ENCODE peak calls at places on chromosomes 12 and 14, in four cellular contexts. I, N, D and F are unnamed samples.

GRCh38 chr14:103126873-103127304 is 3.6 kb downstream of the TNFAIP2 start:
- DNase-seq in I (peak), N (no peak), D (no peak), F (peak)

GRCh38 chr12:126084480-126084879 is 1019.2 kb downstream of the AACS start:
- DNase-seq in N (no peak), I (no peak), D (no peak), F (no peak)

GRCh38 chr14:80215081-80215480 is 3.8 kb upstream of the DIO2 start:
- DNase-seq in D (no peak), N (no peak), I (no peak), F (no peak)

GRCh38 chr12:69329669-69330428 is 18.3 kb upstream of the LYZ start:
- DNase-seq in N (no peak), I (no peak), D (no peak), F (no peak)

GRCh38 chr12:84638811-84639368 is 273.7 kb downstream of the SLC6A15 start:
- DNase-seq in I (no peak), D (no peak), N (no peak), F (no peak)

GRCh38 chr14:85528882-85529585 is 910 bp upstream of the FLRT2 start:
- DNase-seq in I (no peak), D (no peak), N (no peak), F (no peak)

GRCh38 chr12:82695531-82695930 is 8.8 kb downstream of the TMTC2 start:
- DNase-seq in I (no peak), N (no peak), D (no peak), F (no peak)

GRCh38 chr12:25124493-25124892 is 70.5 kb downstream of the DNAI7 start:
- DNase-seq in D (no peak), N (no peak), I (no peak), F (no peak)

GRCh38 chr12:30696486-30696885 is 817 bp upstream of the IPO8 start:
- DNase-seq in I (no peak), D (no peak), N (no peak), F (no peak)

GRCh38 chr14:68027276-68027675 is 207.7 kb downstream of the RAD51B start:
- DNase-seq in I (no peak), D (no peak), N (no peak), F (no peak)

GRCh38 chr12:31423405-31423804 is 97.5 kb upstream of the SINHCAF start:
- DNase-seq in I (no peak), D (no peak), N (no peak), F (no peak)

GRCh38 chr14:105865266-105865903 is 339.0 kb downstream of the TMEM121 start:
- DNase-seq in N (no peak), D (no peak), I (peak), F (no peak)

GRCh38 chr12:105822131-105823103 is 316.3 kb downstream of the NUAK1 start:
- DNase-seq in I (no peak), D (no peak), N (no peak), F (no peak)

GRCh38 chr12:101018540-101018939 is 191.5 kb downstream of the SLC5A8 start:
- DNase-seq in D (no peak), I (no peak), N (no peak), F (no peak)

GRCh38 chr12:104197264-104197663 is 18.3 kb upstream of the TXNRD1 start:
- DNase-seq in I (no peak), D (no peak), N (no peak), F (no peak)

GRCh38 chr12:90090929-90091651 is 382.5 kb upstream of the ATP2B1 start:
- DNase-seq in I (no peak), D (peak), N (no peak), F (no peak)

GRCh38 chr12:51904951-51905471 is 2.3 kb upstream of the ACVRL1 start:
- DNase-seq in N (no peak), I (peak), D (no peak), F (peak)

GRCh38 chr14:21614245-21614644 is 20.5 kb downstream of the OR10G2 start:
- DNase-seq in I (no peak), D (no peak), N (no peak), F (no peak)

GRCh38 chr12:107490000-107490399 is 195.6 kb upstream of the PWP1 start:
- DNase-seq in D (no peak), I (no peak), N (no peak), F (no peak)

GRCh38 chr12:124333724-124334123 is 38.8 kb downstream of the RFLNA start:
- DNase-seq in I (no peak), D (no peak), N (no peak), F (no peak)

GRCh38 chr12:109653896-109654295 is 59.7 kb upstream of the FAM222A start:
- DNase-seq in I (no peak), D (no peak), N (no peak), F (no peak)

GRCh38 chr12:27528788-27529187 is 4.8 kb downstream of the PPFIBP1 start:
- DNase-seq in I (no peak), N (no peak), D (no peak), F (no peak)

GRCh38 chr14:50527970-50528369 is 4.4 kb downstream of the MAP4K5 start:
- DNase-seq in D (no peak), I (no peak), N (no peak), F (no peak)

GRCh38 chr14:104385189-104386135 is 194.1 kb upstream of the C14orf180 start:
- DNase-seq in D (no peak), I (peak), N (no peak), F (peak)

GRCh38 chr14:105532111-105532623 is 5.8 kb downstream of the TMEM121 start:
- DNase-seq in I (no peak), N (no peak), D (no peak), F (no peak)

GRCh38 chr14:76313303-76313702 is 62.6 kb upstream of the ESRRB start:
- DNase-seq in D (no peak), N (no peak), I (no peak), F (no peak)

GRCh38 chr14:58697266-58697926 is 59.6 kb downstream of the DACT1 start:
- DNase-seq in N (no peak), I (no peak), D (no peak), F (no peak)

GRCh38 chr12:62813031-62813829 is 121.7 kb downstream of the PPM1H start:
- DNase-seq in D (peak), N (no peak), I (peak), F (peak)

GRCh38 chr14:72780771-72781170 is 113.1 kb downstream of the DPF3 start:
- DNase-seq in I (no peak), N (no peak), D (no peak), F (no peak)

GRCh38 chr14:88868558-88869159 is 44.2 kb downstream of the TTC8 start:
- DNase-seq in N (no peak), I (no peak), D (peak), F (no peak)

GRCh38 chr14:106070242-106070641 is 543.9 kb downstream of the TMEM121 start:
- DNase-seq in D (no peak), I (no peak), N (no peak), F (no peak)

GRCh38 chr12:65960820-65961691 is 136.8 kb downstream of the HMGA2 start:
- DNase-seq in D (no peak), I (no peak), N (no peak), F (no peak)
- H3K4me3 ChIP-seq in D (no peak), I (no peak), N (no peak), F (no peak)

DNA sequence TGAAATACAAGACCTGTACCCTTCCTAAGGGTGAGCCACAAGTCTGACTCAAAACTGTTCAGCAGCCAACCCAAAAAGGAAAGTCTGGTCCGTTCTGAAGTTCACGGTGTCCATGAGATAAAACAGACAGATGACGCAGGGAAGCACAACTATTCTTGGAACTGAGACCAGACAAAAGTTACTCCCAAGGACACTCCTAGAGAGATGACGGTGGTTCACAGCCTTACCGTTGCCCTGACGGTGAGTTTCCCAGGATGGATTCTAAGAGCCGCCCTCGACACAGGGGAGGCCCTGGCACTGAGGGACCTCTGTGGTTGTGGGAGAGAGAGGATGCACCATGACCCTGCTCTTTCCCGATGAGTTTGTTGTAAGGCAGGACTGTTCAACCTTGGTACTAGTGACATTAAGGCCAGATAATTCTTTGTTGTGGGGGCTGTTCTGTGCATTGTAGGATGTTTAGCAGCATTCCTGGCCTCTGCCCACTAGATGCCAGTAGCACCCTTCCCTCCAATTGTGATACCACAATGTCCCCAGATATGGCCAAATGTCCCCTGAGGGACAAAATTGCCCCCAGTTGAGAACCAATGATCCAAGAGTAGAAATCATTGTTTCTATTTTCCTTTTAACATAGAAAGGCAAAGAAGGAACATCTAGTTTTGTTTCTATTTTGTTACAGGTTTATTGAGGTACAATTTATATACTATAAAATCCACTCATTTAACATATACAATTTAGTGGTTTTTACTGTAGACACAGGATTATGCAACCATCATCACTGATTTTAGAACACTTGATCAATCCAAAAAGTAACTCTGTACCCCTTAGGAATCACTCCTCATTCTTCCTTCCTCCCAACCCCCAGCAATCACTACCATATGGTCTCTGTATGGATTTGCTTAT is 23.0 kb downstream of the OR10P1 start:
- DNase-seq in I (peak), D (peak), N (no peak), F (peak)
- TF ChIP-seq CTCF in I (peak), D (peak), N (peak), F (peak)

GRCh38 chr14:23055621-23056256 is 1.6 kb downstream of the CDH24 start:
- DNase-seq in I (no peak), N (no peak), D (no peak), F (no peak)

GRCh38 chr14:23057757-23058653 is 685 bp upstream of the CDH24 start:
- DNase-seq in N (no peak), I (peak), D (peak), F (peak)

GRCh38 chr14:23056257-23056955 is 914 bp downstream of the CDH24 start:
- DNase-seq in D (peak), I (peak), N (no peak), F (peak)

GRCh38 chr14:23058654-23059504 is 1.6 kb upstream of the CDH24 start:
- DNase-seq in D (no peak), I (no peak), N (no peak), F (no peak)

DNA sequence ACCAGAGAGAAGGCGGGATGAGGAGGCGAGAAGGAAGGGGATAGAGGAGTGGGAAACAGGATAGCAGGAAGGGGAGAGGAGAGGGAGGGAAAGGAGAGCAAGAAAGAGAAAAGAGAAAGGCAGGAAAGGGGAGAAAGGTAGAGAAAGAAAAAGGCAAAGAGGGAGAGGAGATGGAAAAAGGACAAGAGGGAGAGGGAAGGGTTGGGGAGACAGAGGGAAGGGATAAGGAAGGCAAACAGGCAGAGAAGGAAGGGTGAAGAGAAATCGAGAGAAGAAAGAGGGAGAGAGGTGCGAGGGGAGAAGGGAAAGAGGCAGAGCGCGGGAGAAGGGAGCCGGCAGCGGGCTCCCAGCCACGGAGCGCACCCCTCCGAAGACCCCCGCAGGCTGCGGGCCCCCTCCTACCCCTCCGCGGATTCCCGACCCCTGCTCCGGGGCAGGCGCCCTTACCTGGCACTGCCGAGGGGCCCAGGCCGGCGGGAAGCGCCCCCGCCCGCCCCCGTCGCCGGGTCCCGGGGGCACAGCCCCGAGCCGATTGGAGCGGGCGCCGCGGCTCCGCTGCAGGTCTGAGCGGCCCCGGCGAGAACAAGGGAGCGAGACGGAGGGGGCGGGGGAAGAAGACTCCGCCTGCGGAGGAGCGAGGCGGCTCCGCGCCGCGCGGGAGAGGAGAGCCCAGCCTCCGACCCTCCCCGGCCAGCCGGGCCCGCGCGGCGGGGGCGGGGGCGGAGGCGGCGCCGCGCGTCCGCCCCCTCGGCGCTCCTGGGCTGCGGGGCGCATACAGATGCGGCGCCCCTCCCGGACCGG is at the start of gene CDH24:
- DNase-seq in N (no peak), I (peak), D (peak), F (peak)
- TF ChIP-seq POLR2A in N (no peak), I (peak), D (no peak), F (peak)

GRCh38 chr12:3366451-3367155 is 124.4 kb upstream of the PRMT8 start:
- DNase-seq in N (no peak), I (no peak), D (no peak), F (no peak)
- H3K4me3 ChIP-seq in N (peak), I (peak), D (no peak), F (no peak)

DNA sequence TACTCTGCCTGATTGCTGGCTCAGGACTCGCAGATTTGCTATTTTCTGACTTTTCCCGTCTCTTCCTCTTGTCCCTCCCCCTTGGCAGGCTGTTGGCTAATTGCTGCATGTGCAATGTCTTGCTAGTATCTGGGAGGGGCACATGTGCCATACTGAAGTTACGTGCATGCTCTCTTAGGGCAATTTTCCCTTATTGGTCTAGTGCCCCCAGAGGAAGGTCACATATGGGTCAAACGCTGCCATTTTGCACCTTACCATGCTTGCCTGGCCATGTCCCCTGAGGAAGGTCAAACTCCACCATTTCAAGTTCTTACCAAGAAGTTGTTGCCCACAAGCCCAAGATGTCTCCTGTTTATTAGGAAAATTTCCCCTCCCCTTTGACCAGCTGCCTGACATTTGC is 13.9 kb upstream of the ERC1 start:
- DNase-seq in D (no peak), I (no peak), N (no peak), F (no peak)
- TF ChIP-seq CTCF in D (no peak), I (no peak), N (no peak), F (no peak)

GRCh38 chr12:49322708-49323523 is at the start of gene TROAP:
- DNase-seq in N (peak), D (peak), I (peak), F (peak)
- TF ChIP-seq POLR2A in N (no peak), D (peak), I (peak), F (peak)